ENCODE peak calls at places on chromosomes 16 and 17, in five cellular contexts. One of them, this sample, is unnamed.

GRCh38 chr17:3794890-3795757 is 5.9 kb downstream of the ITGAE start:
- DNase-seq in fibroblast of villous mesenchyme: no peak
- DNase-seq in retinal pigment epithelial cell: peak
- DNase-seq in activated CD4-positive, CD25-positive, alpha-beta regulatory T cell: no peak
- DNase-seq in naive B cell: no peak
- DNase-seq in this sample: no peak

GRCh38 chr16:14629919-14630619 is at the start of gene PARN:
- DNase-seq in fibroblast of villous mesenchyme: peak
- DNase-seq in retinal pigment epithelial cell: peak
- DNase-seq in activated CD4-positive, CD25-positive, alpha-beta regulatory T cell: peak
- DNase-seq in naive B cell: peak
- DNase-seq in this sample: peak

GRCh38 chr16:11673091-11674000 is 5.1 kb downstream of the SNN start:
- DNase-seq in fibroblast of villous mesenchyme: no peak
- DNase-seq in retinal pigment epithelial cell: no peak
- DNase-seq in activated CD4-positive, CD25-positive, alpha-beta regulatory T cell: no peak
- DNase-seq in naive B cell: no peak
- DNase-seq in this sample: no peak

GRCh38 chr16:65249768-65250167 is 127.9 kb upstream of the CDH11 start:
- DNase-seq in fibroblast of villous mesenchyme: peak
- DNase-seq in retinal pigment epithelial cell: no peak
- DNase-seq in activated CD4-positive, CD25-positive, alpha-beta regulatory T cell: no peak
- DNase-seq in naive B cell: no peak
- DNase-seq in this sample: peak

GRCh38 chr17:19551148-19551547 is 17.5 kb downstream of the SLC47A1 start:
- DNase-seq in fibroblast of villous mesenchyme: no peak
- DNase-seq in retinal pigment epithelial cell: no peak
- DNase-seq in activated CD4-positive, CD25-positive, alpha-beta regulatory T cell: no peak
- DNase-seq in naive B cell: no peak
- DNase-seq in this sample: no peak

GRCh38 chr17:79429864-79430494 is 180.9 kb downstream of the RBFOX3 start:
- DNase-seq in fibroblast of villous mesenchyme: no peak
- DNase-seq in retinal pigment epithelial cell: no peak
- DNase-seq in activated CD4-positive, CD25-positive, alpha-beta regulatory T cell: no peak
- DNase-seq in naive B cell: no peak
- DNase-seq in this sample: no peak

GRCh38 chr17:50051082-50051576 is 4.8 kb upstream of the ITGA3 start:
- DNase-seq in fibroblast of villous mesenchyme: peak
- DNase-seq in retinal pigment epithelial cell: no peak
- DNase-seq in activated CD4-positive, CD25-positive, alpha-beta regulatory T cell: no peak
- DNase-seq in naive B cell: no peak
- DNase-seq in this sample: no peak

GRCh38 chr17:81254955-81255717 is 16.0 kb downstream of the NDUFAF8 start:
- DNase-seq in fibroblast of villous mesenchyme: peak
- DNase-seq in retinal pigment epithelial cell: peak
- DNase-seq in activated CD4-positive, CD25-positive, alpha-beta regulatory T cell: no peak
- DNase-seq in naive B cell: no peak
- DNase-seq in this sample: peak

GRCh38 chr17:21354796-21355385 is 21.3 kb upstream of the KCNJ12 start:
- DNase-seq in fibroblast of villous mesenchyme: no peak
- DNase-seq in retinal pigment epithelial cell: no peak
- DNase-seq in activated CD4-positive, CD25-positive, alpha-beta regulatory T cell: no peak
- DNase-seq in naive B cell: no peak
- DNase-seq in this sample: no peak

GRCh38 chr17:38453951-38454421 is 25.7 kb downstream of the ARHGAP23 start:
- DNase-seq in fibroblast of villous mesenchyme: peak
- DNase-seq in retinal pigment epithelial cell: no peak
- DNase-seq in activated CD4-positive, CD25-positive, alpha-beta regulatory T cell: no peak
- DNase-seq in naive B cell: no peak
- DNase-seq in this sample: no peak

GRCh38 chr16:10080031-10080772 is 102.0 kb downstream of the GRIN2A start:
- DNase-seq in fibroblast of villous mesenchyme: peak
- DNase-seq in retinal pigment epithelial cell: peak
- DNase-seq in activated CD4-positive, CD25-positive, alpha-beta regulatory T cell: no peak
- DNase-seq in naive B cell: no peak
- DNase-seq in this sample: peak

GRCh38 chr17:75927286-75927922 is 13.4 kb downstream of the FBF1 start:
- DNase-seq in fibroblast of villous mesenchyme: peak
- DNase-seq in retinal pigment epithelial cell: no peak
- DNase-seq in activated CD4-positive, CD25-positive, alpha-beta regulatory T cell: no peak
- DNase-seq in naive B cell: no peak
- DNase-seq in this sample: no peak

GRCh38 chr16:85829266-85829665 is 29.8 kb downstream of the COX4I1 start:
- DNase-seq in fibroblast of villous mesenchyme: no peak
- DNase-seq in retinal pigment epithelial cell: no peak
- DNase-seq in activated CD4-positive, CD25-positive, alpha-beta regulatory T cell: no peak
- DNase-seq in naive B cell: no peak
- DNase-seq in this sample: no peak

GRCh38 chr17:67863624-67864247 is 38.4 kb downstream of the BPTF start:
- DNase-seq in fibroblast of villous mesenchyme: no peak
- DNase-seq in retinal pigment epithelial cell: no peak
- DNase-seq in activated CD4-positive, CD25-positive, alpha-beta regulatory T cell: no peak
- DNase-seq in naive B cell: no peak
- DNase-seq in this sample: no peak

GRCh38 chr17:73325527-73325842 is 13.7 kb upstream of the CDC42EP4 start:
- DNase-seq in fibroblast of villous mesenchyme: peak
- DNase-seq in retinal pigment epithelial cell: no peak
- DNase-seq in activated CD4-positive, CD25-positive, alpha-beta regulatory T cell: no peak
- DNase-seq in naive B cell: no peak
- DNase-seq in this sample: peak

GRCh38 chr16:11636172-11636721 is 32.0 kb upstream of the SNN start:
- DNase-seq in fibroblast of villous mesenchyme: no peak
- DNase-seq in retinal pigment epithelial cell: no peak
- DNase-seq in activated CD4-positive, CD25-positive, alpha-beta regulatory T cell: no peak
- DNase-seq in naive B cell: no peak
- DNase-seq in this sample: no peak

GRCh38 chr17:81927145-81927652 is 336 bp downstream of the MAFG start:
- DNase-seq in fibroblast of villous mesenchyme: no peak
- DNase-seq in retinal pigment epithelial cell: no peak
- DNase-seq in activated CD4-positive, CD25-positive, alpha-beta regulatory T cell: no peak
- DNase-seq in naive B cell: no peak
- DNase-seq in this sample: no peak

This sample was measured in tibial artery.